ENCODE peak calls at places on chromosomes 12 and 14, in four cellular contexts. N is neural crest cell, O is HFF-Myc, H is ovary. V is an unnamed sample.

GRCh38 chr14:24535737-24536136 is 27.7 kb upstream of the CMA1 start:
- DNase-seq in H (no peak), N (no peak), O (no peak), V (no peak)

GRCh38 chr12:50557421-50557820 is 52.6 kb downstream of the DIP2B start:
- DNase-seq in O (no peak), H (no peak), N (no peak), V (no peak)

GRCh38 chr12:108257004-108257403 is 82.1 kb downstream of the CMKLR1 start:
- DNase-seq in O (no peak), H (no peak), N (no peak), V (no peak)

GRCh38 chr12:126811401-126811800 is 1455.6 kb upstream of the TMEM132C start:
- DNase-seq in H (no peak), N (no peak), O (no peak), V (no peak)

GRCh38 chr12:85301054-85301453 is 21.0 kb downstream of the ALX1 start:
- DNase-seq in H (no peak), N (no peak), O (no peak), V (no peak)

GRCh38 chr12:63319386-63319785 is 168.4 kb upstream of the AVPR1A start:
- DNase-seq in H (no peak), N (no peak), O (peak; percentile 25), V (peak; percentile 66)

GRCh38 chr12:11711675-11712327 is 62.3 kb downstream of the ETV6 start:
- DNase-seq in N (no peak), H (no peak), O (no peak), V (no peak)

GRCh38 chr12:89151536-89151935 is 200.8 kb downstream of the DUSP6 start:
- DNase-seq in H (no peak), O (no peak), N (no peak), V (no peak)

GRCh38 chr14:39593339-39593738 is 161.1 kb upstream of the FBXO33 start:
- DNase-seq in H (no peak), N (no peak), O (no peak), V (no peak)

GRCh38 chr12:67366530-67367196 is 97.5 kb downstream of the CAND1 start:
- DNase-seq in O (peak; percentile 58), N (no peak), H (no peak), V (no peak)

GRCh38 chr14:89228921-89229639 is 188.0 kb downstream of the FOXN3 start:
- DNase-seq in O (no peak), H (no peak), N (no peak), V (no peak)

GRCh38 chr14:68248481-68249255 is 429.1 kb downstream of the RAD51B start:
- DNase-seq in N (peak; percentile 17), H (peak; percentile 60), O (peak; percentile 81), V (peak; percentile 60)

GRCh38 chr14:90060965-90061848 is 587 bp upstream of the KCNK13 start:
- DNase-seq in H (no peak), O (no peak), N (peak; percentile 5), V (no peak)

GRCh38 chr12:118068361-118068958 is 7.5 kb upstream of the WSB2 start:
- DNase-seq in N (no peak), H (no peak), O (no peak), V (no peak)

GRCh38 chr14:74402264-74403251 is 23.5 kb downstream of the SYNDIG1L start:
- DNase-seq in O (no peak), N (no peak), H (no peak), V (no peak)

GRCh38 chr14:55092326-55092725 is 36.7 kb upstream of the LGALS3 start:
- DNase-seq in N (no peak), H (no peak), O (peak; percentile 84), V (no peak)

GRCh38 chr12:109016016-109016415 is 4.9 kb downstream of the SVOP start:
- DNase-seq in N (no peak), O (no peak), H (no peak), V (no peak)

GRCh38 chr14:91300957-91301356 is 56.5 kb upstream of the GPR68 start:
- DNase-seq in H (no peak), N (no peak), O (no peak), V (no peak)

GRCh38 chr12:69238589-69239285 is 632 bp upstream of the CPSF6 start:
- DNase-seq in H (no peak), O (no peak), N (no peak), V (no peak)

GRCh38 chr12:121534495-121535148 is 46.2 kb downstream of the KDM2B start:
- DNase-seq in H (no peak), N (no peak), O (no peak), V (no peak)

GRCh38 chr12:108021129-108021528 is 108.0 kb upstream of the WSCD2 start:
- DNase-seq in O (no peak), H (no peak), N (no peak), V (no peak)

GRCh38 chr14:23128969-23129758 is 10.1 kb upstream of the CEBPE start:
- DNase-seq in N (no peak), O (no peak), H (peak; percentile 4), V (no peak)

GRCh38 chr12:104969328-104969727 is 11.2 kb upstream of the SLC41A2 start:
- DNase-seq in H (no peak), O (no peak), N (no peak), V (no peak)

GRCh38 chr12:107287436-107288413 is 194.4 kb upstream of the CRY1 start:
- DNase-seq in N (no peak), O (no peak), H (no peak), V (peak; percentile 18)

GRCh38 chr14:64937821-64938193 is 4.7 kb downstream of the GPX2 start:
- DNase-seq in H (no peak), O (no peak), N (no peak), V (peak; percentile 16)

GRCh38 chr12:4562034-4562657 is at the start of gene DYRK4:
- DNase-seq in N (peak; percentile 81), O (peak; percentile 38), H (peak; percentile 84), V (no peak)

GRCh38 chr14:54807428-54807827 is 95.2 kb downstream of the GCH1 start:
- DNase-seq in O (no peak), H (no peak), N (no peak), V (no peak)

GRCh38 chr14:96410119-96410518 is 18.2 kb downstream of the AK7 start:
- DNase-seq in O (no peak), N (no peak), H (no peak), V (no peak)

GRCh38 chr12:131218291-131219172 is 264.8 kb downstream of the ADGRD1 start:
- DNase-seq in O (no peak), H (no peak), N (no peak), V (no peak)

GRCh38 chr12:17132336-17132735 is 526.4 kb upstream of the LMO3 start:
- DNase-seq in H (no peak), O (no peak), N (no peak), V (no peak)

GRCh38 chr12:105278043-105278697 is 42.2 kb upstream of the APPL2 start:
- DNase-seq in N (no peak), H (no peak), O (no peak), V (no peak)

GRCh38 chr14:103762011-103762410 is 46.4 kb downstream of the ZFYVE21 start:
- DNase-seq in N (no peak), O (no peak), H (no peak), V (no peak)

GRCh38 chr14:52951730-52952481 is 1.1 kb upstream of the FERMT2 start:
- DNase-seq in O (peak; percentile 65), H (no peak), N (no peak), V (peak; percentile 80)

GRCh38 chr12:27179399-27180214 is 64.5 kb upstream of the STK38L start:
- DNase-seq in H (no peak), N (no peak), O (peak; percentile 90), V (peak; percentile 94)

GRCh38 chr12:19515179-19515578 is 75.9 kb downstream of the AEBP2 start:
- DNase-seq in H (no peak), O (no peak), N (no peak), V (peak; percentile 27)

GRCh38 chr12:123384318-123384993 is 524 bp downstream of the KMT5A start:
- DNase-seq in H (no peak), N (no peak), O (no peak), V (peak; percentile 32)

GRCh38 chr12:67068773-67069450 is 200.2 kb upstream of the CAND1 start:
- DNase-seq in O (no peak), N (peak; percentile 48), H (peak; percentile 27), V (peak; percentile 69)

GRCh38 chr12:6323340-6323994 is 13.0 kb downstream of the PLEKHG6 start:
- DNase-seq in N (peak; percentile 47), H (no peak), O (peak; percentile 90), V (peak; percentile 92)

DNA sequence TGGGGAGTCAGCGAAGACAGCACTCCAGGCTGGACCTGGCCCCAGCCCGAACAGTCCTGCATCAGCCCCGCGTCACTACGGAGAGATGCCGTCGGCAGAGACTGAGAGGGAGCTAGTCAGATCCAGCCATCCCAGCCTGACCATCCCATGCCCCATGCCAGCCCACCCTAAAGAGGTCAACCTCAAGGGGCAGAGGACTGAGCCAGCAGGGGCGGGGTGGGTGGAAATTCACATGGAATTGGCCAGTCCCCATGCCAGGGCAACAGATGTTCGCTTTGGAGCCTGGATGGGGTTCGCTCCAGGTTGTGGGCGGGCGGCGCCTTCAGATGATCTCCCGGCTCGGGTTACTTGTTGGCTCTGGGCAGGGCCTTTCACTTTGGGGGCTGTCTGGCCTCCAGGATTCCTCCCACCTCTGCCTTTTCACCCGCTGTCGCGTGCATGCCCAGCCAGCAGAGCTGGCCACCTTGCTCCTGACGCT is 154.3 kb downstream of the TSPAN9 start:
- DNase-seq in N (no peak), O (no peak), H (peak; percentile 41), V (no peak)
- TF ChIP-seq CTCF in N (no peak), O (no peak), H (no peak), V (no peak)

DNA sequence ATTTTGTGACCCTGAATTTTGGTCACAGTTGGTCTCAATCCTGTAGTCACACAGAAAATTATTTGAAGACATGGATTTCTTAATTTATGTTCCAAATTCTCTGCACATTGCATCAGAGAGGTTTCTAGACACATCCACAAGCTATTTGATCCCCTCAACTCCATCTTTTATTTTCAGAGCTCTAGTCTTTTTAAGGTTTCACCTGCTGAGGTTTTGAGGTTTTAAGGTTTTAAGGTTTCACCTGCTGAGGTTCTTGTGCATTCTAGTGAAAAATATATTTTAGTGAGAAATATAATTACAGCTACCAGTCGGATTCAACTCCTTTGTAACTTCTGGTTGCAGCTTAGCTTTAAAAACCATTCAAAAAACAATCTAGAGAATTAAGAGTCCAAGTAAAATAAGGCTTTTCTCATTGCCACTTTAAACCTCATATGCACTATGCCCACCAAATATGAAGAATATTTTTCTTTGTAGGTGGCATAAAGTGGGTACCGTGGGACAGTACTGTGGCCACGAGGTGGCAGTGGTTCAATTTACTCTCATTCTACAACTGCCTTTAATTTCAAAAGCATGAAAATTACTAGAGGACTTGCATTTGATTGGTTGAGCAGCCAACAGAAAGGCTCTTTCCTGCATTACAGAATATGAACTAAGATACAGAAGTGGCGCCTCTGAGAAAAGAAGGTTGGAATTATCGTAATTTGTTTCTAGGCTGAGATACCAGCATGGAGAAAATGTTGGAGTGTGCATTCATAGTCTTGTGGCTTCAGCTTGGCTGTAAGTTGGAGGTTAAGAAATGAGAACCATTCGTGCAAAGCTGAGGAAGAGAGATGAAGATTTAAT is 366.5 kb upstream of the OR4E1 start:
- DNase-seq in N (no peak), O (no peak), H (no peak), V (peak; percentile 27)
- TF ChIP-seq CTCF in N (peak; percentile 62), O (peak; percentile 30), H (no peak), V (peak; percentile 52)

GRCh38 chr12:95721320-95721719 is 69.2 kb downstream of the NTN4 start:
- DNase-seq in H (no peak), N (no peak), O (no peak), V (peak; percentile 58)
- TF ChIP-seq CTCF in H (no peak), N (no peak), O (no peak), V (no peak)

DNA sequence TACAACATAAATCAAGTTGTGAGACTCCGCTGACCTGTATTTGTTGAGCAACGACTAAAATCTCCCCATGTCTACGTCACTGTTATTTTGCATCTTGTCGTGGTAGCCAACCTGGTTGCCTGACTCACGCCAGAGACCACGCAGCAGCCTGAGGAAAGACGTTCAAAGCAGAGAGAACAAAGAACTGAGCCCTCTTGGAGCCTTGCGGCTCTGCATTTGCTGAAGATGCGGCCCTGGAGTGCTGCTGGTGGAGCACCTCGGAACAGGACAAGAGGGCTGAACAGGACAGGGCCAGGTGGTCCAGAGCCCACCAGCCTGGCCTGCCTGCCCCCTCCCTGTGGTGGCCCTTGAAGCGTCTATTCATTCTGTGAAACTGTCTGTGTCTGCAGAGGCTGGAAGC is 21.4 kb upstream of the DIO3 start:
- DNase-seq in H (no peak), N (no peak), O (no peak), V (no peak)
- TF ChIP-seq CTCF in H (no peak), N (no peak), O (no peak), V (no peak)